ENCODE peak calls at places on chromosomes 6 and 20, in ten cellular contexts. R, T, Y, U, P, N, L, E, J and H are unnamed samples.

GRCh38 chr20:10332656-10333421 is 101.2 kb downstream of the MKKS start:
- DNase-seq in Y (peak; percentile 73), N (peak; percentile 79), E (peak; percentile 97), U (no peak), P (no peak), R (no peak), T (no peak), J (no peak), L (no peak), H (no peak)

GRCh38 chr6:111417181-111417585 is 65.8 kb downstream of the REV3L start:
- DNase-seq in L (peak; percentile 47), N (no peak), T (peak; percentile 19), U (no peak), J (peak; percentile 39), P (no peak), R (peak; percentile 9), E (peak; percentile 50), Y (peak; percentile 25), H (no peak)

GRCh38 chr6:152112503-152113261 is 305.2 kb downstream of the ESR1 start:
- DNase-seq in N (no peak), Y (no peak), E (no peak), T (no peak), P (no peak), L (no peak), J (peak; percentile 71), U (no peak), R (peak; percentile 53), H (no peak)

GRCh38 chr20:63023071-63023835 is 16.5 kb upstream of the BHLHE23 start:
- DNase-seq in T (no peak), L (no peak), N (no peak), R (no peak), Y (no peak), J (no peak), U (no peak), E (no peak), P (no peak), H (no peak)

GRCh38 chr6:47180633-47181032 is 129.1 kb downstream of the TNFRSF21 start:
- DNase-seq in R (no peak), N (no peak), U (no peak), J (no peak), P (no peak), E (peak; percentile 25), L (no peak), Y (peak; percentile 61), T (no peak), H (no peak)

GRCh38 chr20:663315-664090 is 10.5 kb upstream of the SRXN1 start:
- DNase-seq in P (no peak), Y (no peak), R (no peak), E (peak; percentile 9), J (peak; percentile 22), U (no peak), N (peak; percentile 82), T (no peak), L (no peak), H (no peak)

GRCh38 chr6:137867685-137868509 is 838 bp downstream of the TNFAIP3 start:
- DNase-seq in E (no peak), N (peak; percentile 65), L (peak; percentile 49), Y (no peak), P (peak; percentile 65), T (peak; percentile 27), U (peak; percentile 44), J (peak; percentile 39), R (no peak), H (no peak)

GRCh38 chr6:30954631-30955366 is 14.0 kb downstream of the MUCL3 start:
- DNase-seq in U (no peak), E (no peak), L (no peak), T (no peak), P (no peak), Y (no peak), R (no peak), J (no peak), N (no peak), H (no peak)

GRCh38 chr6:6466967-6467761 is 121.4 kb upstream of the LY86 start:
- DNase-seq in N (no peak), U (no peak), P (no peak), J (no peak), Y (peak; percentile 2), T (no peak), R (no peak), E (no peak), L (no peak), H (no peak)

GRCh38 chr20:8807480-8808179 is 261.3 kb upstream of the PLCB4 start:
- DNase-seq in R (no peak), J (no peak), E (peak; percentile 7), Y (no peak), N (no peak), T (no peak), U (no peak), P (no peak), L (no peak), H (no peak)

GRCh38 chr20:11676618-11677289 is 240.9 kb upstream of the BTBD3 start:
- DNase-seq in J (peak; percentile 58), Y (peak; percentile 34), R (peak; percentile 34), E (peak; percentile 38), L (peak; percentile 23), T (peak; percentile 67), U (no peak), P (peak; percentile 72), N (peak; percentile 47), H (no peak)

GRCh38 chr6:37050854-37051137 is 45.3 kb downstream of the FGD2 start:
- DNase-seq in U (no peak), R (no peak), E (no peak), J (no peak), Y (no peak), L (no peak), T (no peak), N (no peak), P (no peak), H (no peak)

GRCh38 chr20:19661717-19662637 is 96.1 kb upstream of the RIN2 start:
- DNase-seq in N (peak; percentile 85), J (peak; percentile 72), E (peak; percentile 61), L (peak; percentile 68), T (peak; percentile 79), Y (peak; percentile 82), P (peak; percentile 67), R (peak; percentile 50), U (peak; percentile 21), H (peak; percentile 39)

GRCh38 chr6:43254138-43254817 is 11.0 kb downstream of the TTBK1 start:
- DNase-seq in L (no peak), R (no peak), Y (no peak), U (no peak), E (peak; percentile 25), T (no peak), P (no peak), N (no peak), J (no peak), H (no peak)

GRCh38 chr20:36802326-36803223 is 29.0 kb upstream of the DSN1 start:
- DNase-seq in J (peak; percentile 20), L (no peak), N (no peak), Y (peak; percentile 64), R (no peak), E (peak; percentile 38), U (no peak), T (no peak), P (no peak), H (no peak)

GRCh38 chr20:23331450-23331849 is 19.1 kb upstream of the NXT1 start:
- DNase-seq in P (no peak), L (no peak), Y (no peak), R (no peak), N (no peak), U (no peak), T (no peak), J (no peak), E (no peak), H (no peak)

GRCh38 chr6:225121-225721 is 67.1 kb upstream of the DUSP22 start:
- DNase-seq in T (no peak), E (no peak), U (peak; percentile 77), L (peak; percentile 89), P (no peak), Y (no peak), R (no peak), N (no peak), J (peak; percentile 21), H (no peak)

GRCh38 chr20:41138527-41139226 is 1.3 kb downstream of the PLCG1 start:
- DNase-seq in P (peak; percentile 54), L (no peak), Y (peak; percentile 14), U (peak; percentile 41), T (peak; percentile 31), R (no peak), J (peak; percentile 42), E (no peak), N (peak; percentile 57), H (no peak)

GRCh38 chr20:48773837-48774418 is 53.9 kb downstream of the PREX1 start:
- DNase-seq in U (no peak), R (no peak), Y (peak; percentile 24), E (peak; percentile 34), N (no peak), J (no peak), P (no peak), L (no peak), T (no peak), H (no peak)

GRCh38 chr20:2005831-2006426 is 12.1 kb upstream of the PDYN start:
- DNase-seq in R (peak; percentile 56), N (peak; percentile 93), J (peak; percentile 50), U (peak; percentile 56), Y (peak; percentile 54), E (peak; percentile 24), L (peak; percentile 69), T (peak; percentile 91), P (peak; percentile 87), H (peak; percentile 39)